ENCODE peak calls at places on chromosomes 3 and 15, in four cellular contexts. F, S, G and Q are unnamed samples.

GRCh38 chr15:27989428-27989827 is 109.7 kb downstream of the OCA2 start:
- DNase-seq in F (no peak), S (no peak), G (no peak), Q (no peak)

GRCh38 chr15:39631357-39631756 is 50.5 kb downstream of the THBS1 start:
- DNase-seq in F (peak; percentile 45), G (no peak), S (peak; percentile 11), Q (no peak)

GRCh38 chr15:64808785-64809453 is 16.5 kb downstream of the PIF1 start:
- DNase-seq in G (no peak), F (no peak), S (no peak), Q (no peak)

GRCh38 chr3:114447950-114448479 is 154.2 kb downstream of the TIGIT start:
- DNase-seq in S (no peak), F (no peak), G (no peak), Q (no peak)

GRCh38 chr3:133943639-133944131 is 48.0 kb upstream of the RAB6B start:
- DNase-seq in S (peak; percentile 74), G (peak; percentile 87), F (peak; percentile 98), Q (peak; percentile 72)

GRCh38 chr3:106168941-106169340 is 300.1 kb upstream of the CBLB start:
- DNase-seq in S (no peak), G (no peak), F (no peak), Q (peak; percentile 15)

GRCh38 chr3:189076459-189076858 is 95.3 kb upstream of the TPRG1 start:
- DNase-seq in F (no peak), G (no peak), S (no peak), Q (no peak)

GRCh38 chr3:122415104-122415744 is 638 bp downstream of the WDR5B start:
- DNase-seq in S (peak; percentile 67), G (peak; percentile 54), F (peak; percentile 55), Q (no peak)

GRCh38 chr3:151152626-151153025 is 50.4 kb downstream of the GPR171 start:
- DNase-seq in S (no peak), G (no peak), F (no peak), Q (no peak)

GRCh38 chr15:73866881-73867410 is 6.4 kb upstream of the TBC1D21 start:
- DNase-seq in G (no peak), F (no peak), S (peak; percentile 25), Q (no peak)

GRCh38 chr3:182793663-182794454 is 555 bp downstream of the ATP11B start:
- DNase-seq in S (peak; percentile 67), F (peak; percentile 37), G (peak; percentile 42), Q (no peak)

GRCh38 chr3:60650171-60650570 is 601.1 kb downstream of the FHIT start:
- DNase-seq in S (no peak), F (no peak), G (no peak), Q (no peak)

GRCh38 chr3:141109761-141110160 is 58.6 kb downstream of the SPSB4 start:
- DNase-seq in S (no peak), G (no peak), F (no peak), Q (no peak)

GRCh38 chr3:183477801-183478456 is 49.5 kb upstream of the MCF2L2 start:
- DNase-seq in S (no peak), G (no peak), F (no peak), Q (no peak)

GRCh38 chr3:34012102-34012461 is 213.7 kb downstream of the PDCD6IP start:
- DNase-seq in G (peak; percentile 74), F (peak; percentile 100), S (peak; percentile 38), Q (peak; percentile 41)

GRCh38 chr15:40436116-40436891 is 4.4 kb upstream of the BAHD1 start:
- DNase-seq in G (no peak), F (no peak), S (peak; percentile 79), Q (no peak)

GRCh38 chr15:55823191-55823670 is 80.3 kb upstream of the PRTG start:
- DNase-seq in S (no peak), G (peak; percentile 83), F (peak; percentile 71), Q (no peak)

GRCh38 chr3:52433328-52434060 is 11.4 kb downstream of the SEMA3G start:
- DNase-seq in G (no peak), F (no peak), S (no peak), Q (no peak)

GRCh38 chr15:67110400-67110799 is 45.0 kb downstream of the SMAD3 start:
- DNase-seq in S (no peak), F (no peak), G (no peak), Q (no peak)

GRCh38 chr3:150090006-150090405 is 119.3 kb upstream of the PFN2 start:
- DNase-seq in G (no peak), S (no peak), F (peak; percentile 55), Q (no peak)

GRCh38 chr15:41079717-41080116 is 36.4 kb downstream of the INO80 start:
- DNase-seq in F (no peak), G (no peak), S (no peak), Q (no peak)

GRCh38 chr3:141302364-141303141 is 65.8 kb upstream of the ZBTB38 start:
- DNase-seq in F (peak; percentile 75), S (no peak), G (no peak), Q (peak; percentile 55)

GRCh38 chr3:67642734-67643133 is 11.7 kb downstream of the SUCLG2 start:
- DNase-seq in F (no peak), S (no peak), G (no peak), Q (no peak)

GRCh38 chr3:13111173-13111873 is 38.1 kb upstream of the IQSEC1 start:
- DNase-seq in F (no peak), G (no peak), S (no peak), Q (no peak)

GRCh38 chr3:127015282-127016042 is 32.5 kb downstream of the PLXNA1 start:
- DNase-seq in S (no peak), F (no peak), G (no peak), Q (no peak)

GRCh38 chr15:43104426-43104825 is 1.4 kb downstream of the UBR1 start:
- DNase-seq in S (peak; percentile 27), G (no peak), F (peak; percentile 9), Q (no peak)

GRCh38 chr15:100170280-100170654 is 171.5 kb downstream of the ADAMTS17 start:
- DNase-seq in F (no peak), S (no peak), G (no peak), Q (no peak)

GRCh38 chr3:114928989-114929620 is 218.0 kb downstream of the ZBTB20 start:
- DNase-seq in G (no peak), F (peak; percentile 16), S (no peak), Q (no peak)

GRCh38 chr15:68435966-68436365 is 4.0 kb upstream of the ITGA11 start:
- DNase-seq in G (no peak), S (no peak), F (no peak), Q (no peak)

GRCh38 chr3:165712382-165712781 is 124.8 kb downstream of the BCHE start:
- DNase-seq in S (no peak), F (no peak), G (no peak), Q (no peak)

GRCh38 chr3:157119369-157119951 is 40.5 kb downstream of the CCNL1 start:
- DNase-seq in S (peak; percentile 87), G (no peak), F (no peak), Q (no peak)

GRCh38 chr15:88756521-88756920 is 46.7 kb upstream of the ACAN start:
- DNase-seq in S (no peak), G (no peak), F (no peak), Q (no peak)

GRCh38 chr3:8325306-8325705 is 176.3 kb upstream of the LMCD1 start:
- DNase-seq in F (no peak), S (no peak), G (no peak), Q (no peak)

GRCh38 chr15:89113263-89113662 is 25.0 kb downstream of the ABHD2 start:
- DNase-seq in F (no peak), S (no peak), G (no peak), Q (no peak)

DNA sequence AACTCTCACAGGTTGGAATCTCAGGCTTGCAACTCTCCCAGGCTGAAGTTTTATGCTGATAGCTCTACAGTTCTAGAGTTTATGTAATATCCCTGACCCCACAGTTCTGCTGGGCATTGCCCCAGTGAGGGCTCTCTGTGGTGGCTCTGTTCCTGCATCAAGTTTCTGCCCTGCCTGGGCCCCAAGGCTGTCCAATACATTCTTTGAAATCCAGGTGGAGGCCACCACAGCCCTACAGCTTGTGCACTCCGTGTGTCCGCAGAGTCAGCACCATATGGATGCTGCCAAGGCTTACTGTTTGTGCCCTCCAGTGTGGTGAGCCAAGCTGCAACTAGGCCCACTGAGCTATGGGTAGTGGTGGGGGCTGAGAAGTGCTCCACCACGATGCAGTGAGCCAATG is 1141.2 kb upstream of the EPHA6 start:
- DNase-seq in S (no peak), G (no peak), F (no peak), Q (no peak)
- H3K9me1 ChIP-seq in S (no peaks in the 10 kb centered on the region), G (no peaks in the 10 kb centered on the region), F (no peaks in the 10 kb centered on the region), Q (no peaks in the 10 kb centered on the region)

GRCh38 chr3:72812201-72812600 is 36.0 kb downstream of the SHQ1 start:
- DNase-seq in S (no peak), F (no peak), G (no peak), Q (no peak)

GRCh38 chr3:72810063-72810462 is 38.2 kb downstream of the SHQ1 start:
- DNase-seq in S (no peak), F (peak; percentile 25), G (peak; percentile 71), Q (no peak)

GRCh38 chr3:72814308-72814707 is 33.9 kb downstream of the SHQ1 start:
- DNase-seq in F (no peak), G (no peak), S (no peak), Q (no peak)

GRCh38 chr3:72810659-72811434 is 37.4 kb downstream of the SHQ1 start:
- DNase-seq in G (no peak), S (no peak), F (peak; percentile 37), Q (no peak)

GRCh38 chr3:72811551-72811950 is 36.7 kb downstream of the SHQ1 start:
- DNase-seq in F (no peak), G (no peak), S (no peak), Q (no peak)
- TF ChIP-seq CTCF in F (no peak), G (no peak), S (no peak), Q (no peak)

DNA sequence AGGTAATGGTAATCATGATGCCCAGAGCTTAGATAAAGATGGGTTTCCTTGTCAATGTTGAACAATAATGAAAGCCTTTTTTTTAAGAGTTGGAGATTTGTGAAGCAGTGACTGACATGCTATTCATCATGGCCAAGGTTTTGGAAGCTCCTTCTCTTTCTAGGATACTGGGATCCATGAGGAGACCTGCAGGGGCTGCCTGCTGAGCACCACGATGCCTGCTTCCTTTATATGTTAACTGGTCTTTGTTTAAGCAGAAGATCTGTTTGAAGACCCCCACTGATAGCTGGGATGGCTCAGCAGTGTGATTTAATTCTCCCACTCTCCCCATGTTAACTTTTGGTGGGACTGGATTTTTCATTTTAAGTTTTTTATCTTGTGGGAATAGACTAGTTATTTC is 15.8 kb downstream of the RBP1 start:
- DNase-seq in F (no peak), S (no peak), G (no peak), Q (no peak)
- H3K9me1 ChIP-seq in F (no peaks in the 10 kb centered on the region), S (no peaks in the 10 kb centered on the region), G (no peaks in the 10 kb centered on the region), Q (no peaks in the 10 kb centered on the region)

GRCh38 chr15:79372428-79372827 is 59.7 kb upstream of the MINAR1 start:
- DNase-seq in S (no peak), F (no peak), G (no peak), Q (no peak)

GRCh38 chr15:79373728-79374127 is 58.4 kb upstream of the MINAR1 start:
- DNase-seq in F (no peak), S (no peak), G (no peak), Q (no peak)

GRCh38 chr15:79370716-79371115 is 59.8 kb downstream of the TMED3 start:
- DNase-seq in G (no peak), F (peak; percentile 83), S (no peak), Q (no peak)

GRCh38 chr15:79373068-79373467 is 59.1 kb upstream of the MINAR1 start:
- DNase-seq in F (peak; percentile 60), S (no peak), G (no peak), Q (no peak)

DNA sequence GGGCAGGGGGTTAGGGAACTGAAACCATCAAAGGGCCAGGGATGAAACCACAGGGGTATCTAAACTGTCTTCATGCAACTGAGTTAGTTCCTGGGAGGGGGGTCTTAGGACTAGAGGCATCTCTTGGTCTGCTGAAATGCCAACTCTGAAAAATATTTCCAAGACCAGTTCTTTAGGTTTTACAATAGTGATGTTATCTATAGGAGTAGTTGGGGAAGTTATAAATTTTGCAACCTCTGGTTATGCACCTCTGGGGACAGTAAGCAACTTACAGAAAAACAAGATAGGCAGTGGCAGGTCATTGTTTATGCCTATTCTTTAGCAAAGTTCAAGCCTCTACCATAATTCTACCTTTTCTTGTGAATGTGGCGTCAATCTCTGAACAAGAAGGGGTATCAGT is 60.6 kb upstream of the MINAR1 start:
- DNase-seq in S (no peak), G (no peak), F (no peak), Q (no peak)
- TF ChIP-seq CTCF in S (no peak), G (no peak), F (no peak), Q (no peak)